ENCODE peak calls at places on chromosomes 1 and 21, in seven cellular contexts. T is trophoblast cell, I is mesendoderm, Z is neuronal stem cell, J is mesenchymal stem cell, W is H9, V is H1. U is an unnamed sample.

GRCh38 chr1:220921991-220922390 is 42.7 kb downstream of the HLX start:
- DNase-seq in Z (no peak), V (no peak), J (no peak), T (no peak), W (peak), I (no peak), U (no peak)

GRCh38 chr1:25996966-25997758 is 701 bp downstream of the PAFAH2 start:
- DNase-seq in T (peak), V (no peak), Z (no peak), W (no peak), J (peak), I (peak), U (peak)

GRCh38 chr1:23344987-23345472 is 946 bp upstream of the HNRNPR start:
- DNase-seq in Z (no peak), J (no peak), I (peak), V (no peak), T (no peak), W (no peak), U (no peak)

GRCh38 chr1:205602118-205602517 is 29.7 kb downstream of the ELK4 start:
- DNase-seq in T (no peak), J (no peak), W (no peak), I (no peak), Z (no peak), V (no peak), U (no peak)

GRCh38 chr1:156247460-156248322 is at the start of gene PAQR6:
- DNase-seq in V (peak), T (no peak), Z (peak), J (no peak), I (no peak), W (peak), U (no peak)

GRCh38 chr1:18385239-18385790 is 95.4 kb upstream of the KLHDC7A start:
- DNase-seq in J (no peak), I (peak), T (no peak), Z (no peak), W (peak), V (peak), U (no peak)

GRCh38 chr1:27599605-27600499 is 4.1 kb downstream of the AHDC1 start:
- DNase-seq in I (no peak), V (peak), J (no peak), T (no peak), W (peak), Z (no peak), U (no peak)

GRCh38 chr1:9849691-9850441 is 26.1 kb upstream of the CLSTN1 start:
- DNase-seq in Z (no peak), W (no peak), I (peak), T (no peak), J (no peak), V (no peak), U (no peak)

GRCh38 chr1:203324103-203325003 is 19.0 kb downstream of the BTG2 start:
- DNase-seq in W (no peak), V (no peak), I (no peak), J (no peak), T (no peak), Z (no peak), U (no peak)

GRCh38 chr21:43866659-43867331 is 1.8 kb downstream of the AGPAT3 start:
- DNase-seq in I (no peak), V (peak), J (peak), Z (no peak), T (peak), W (no peak), U (no peak)

GRCh38 chr21:46000182-46000730 is 18.7 kb downstream of the COL6A1 start:
- DNase-seq in W (peak), V (no peak), T (no peak), I (no peak), J (no peak), Z (no peak), U (no peak)

GRCh38 chr1:197807739-197808453 is 32.6 kb upstream of the DENND1B start:
- DNase-seq in T (no peak), J (no peak), V (no peak), Z (no peak), I (no peak), W (no peak), U (no peak)

GRCh38 chr1:233597489-233597901 is 16.4 kb upstream of the KCNK1 start:
- DNase-seq in V (no peak), J (peak), I (no peak), Z (no peak), W (no peak), T (no peak), U (no peak)

GRCh38 chr21:35586305-35586704 is 474.0 kb downstream of the SETD4 start:
- DNase-seq in W (no peak), T (no peak), V (no peak), Z (no peak), I (no peak), J (no peak), U (no peak)
- H3K23ac ChIP-seq in W (no peak), T (no peak), V (no peak), Z (no peak), I (no peak), J (no peak), U (no peak)

GRCh38 chr1:166127003-166127402 is 39.8 kb downstream of the FAM78B start:
- DNase-seq in W (no peak), I (no peak), J (no peak), T (no peak), V (no peak), Z (no peak), U (no peak)

GRCh38 chr1:166121010-166121409 is 45.8 kb downstream of the FAM78B start:
- DNase-seq in T (no peak), Z (no peak), W (no peak), I (no peak), J (no peak), V (no peak), U (no peak)

GRCh38 chr1:166119678-166120077 is 47.1 kb downstream of the FAM78B start:
- DNase-seq in I (no peak), J (no peak), W (no peak), Z (no peak), V (no peak), T (no peak), U (no peak)

GRCh38 chr1:166117776-166118175 is 49.0 kb downstream of the FAM78B start:
- DNase-seq in W (no peak), J (no peak), Z (no peak), V (no peak), T (no peak), I (no peak), U (no peak)

DNA sequence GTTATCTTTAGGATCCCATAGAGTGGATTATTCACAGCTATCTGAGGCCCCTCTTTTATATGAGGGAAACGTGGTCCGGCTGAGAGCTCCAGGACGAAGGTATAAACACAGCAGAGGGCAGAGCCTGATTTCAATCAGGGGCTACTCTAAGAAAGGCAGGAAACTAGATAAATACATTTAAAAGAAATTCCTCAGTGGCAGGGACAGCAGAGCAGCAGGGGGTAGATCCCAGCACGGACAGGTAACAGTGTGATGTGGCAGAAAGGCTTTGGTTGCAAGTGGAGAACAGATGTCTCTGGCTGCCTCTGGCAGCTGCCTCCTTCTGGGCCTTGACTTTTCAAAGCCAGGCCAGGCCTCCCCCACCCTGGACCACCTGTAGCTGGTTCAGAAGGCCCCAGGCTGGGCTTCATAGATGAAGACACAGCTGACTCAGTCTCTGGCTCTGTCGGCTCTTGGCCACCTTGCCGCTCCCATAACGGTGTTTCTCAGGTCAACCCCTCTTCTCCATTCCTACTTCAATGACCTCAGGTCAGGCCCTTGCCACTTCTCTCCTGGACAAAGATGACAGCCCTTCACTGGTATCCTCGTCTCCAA is 43.8 kb downstream of the FAM78B start:
- DNase-seq in I (peak), W (peak), J (no peak), Z (no peak), T (no peak), V (peak), U (no peak)
- H3K23ac ChIP-seq in I (no peak), W (no peak), J (no peak), Z (no peak), T (no peak), V (no peak), U (no peak)

GRCh38 chr1:74505889-74506288 is 6.5 kb downstream of the LRRC53 start:
- DNase-seq in J (no peak), T (no peak), I (no peak), W (no peak), Z (no peak), V (no peak), U (no peak)

GRCh38 chr1:74505133-74505532 is 7.3 kb downstream of the LRRC53 start:
- DNase-seq in J (peak), T (peak), W (peak), Z (peak), I (peak), V (no peak), U (no peak)

GRCh38 chr1:74502858-74503257 is 9.6 kb downstream of the LRRC53 start:
- DNase-seq in T (no peak), V (no peak), W (no peak), J (no peak), I (no peak), Z (no peak), U (no peak)

GRCh38 chr1:74504125-74505065 is 8.0 kb downstream of the LRRC53 start:
- DNase-seq in V (peak), W (peak), I (peak), J (peak), Z (peak), T (peak), U (peak)

GRCh38 chr1:74502432-74502831 is 10.0 kb downstream of the LRRC53 start:
- DNase-seq in Z (peak), W (peak), T (peak), J (peak), I (peak), V (no peak), U (peak)
- H3K23ac ChIP-seq in Z (no peak), W (no peak), T (no peak), J (no peak), I (no peak), V (no peak), U (no peak)

DNA sequence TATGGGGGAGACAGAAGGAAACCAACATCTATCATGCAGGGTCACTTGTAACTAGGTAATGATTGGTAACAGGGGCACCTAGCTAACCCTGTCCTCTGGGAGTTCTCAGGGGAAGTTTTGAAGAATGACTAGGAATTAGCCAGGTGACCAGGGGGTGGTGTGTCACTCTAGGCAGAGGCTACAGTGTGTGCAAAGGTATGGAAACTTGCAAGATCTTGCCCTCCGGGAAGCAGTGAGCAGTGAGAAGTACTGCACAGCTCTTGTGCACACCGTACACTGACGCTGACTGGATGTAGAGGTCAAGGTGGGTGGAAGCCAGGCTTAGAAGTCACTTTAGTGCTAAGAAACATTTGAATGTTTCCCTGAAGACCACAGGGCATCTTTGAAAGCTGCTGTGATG is 62.9 kb upstream of the LMO4 start:
- DNase-seq in Z (no peak), I (no peak), V (no peak), T (peak), J (no peak), W (no peak), U (no peak)
- H3K23ac ChIP-seq in Z (no peak), I (no peak), V (no peak), T (no peak), J (no peak), W (no peak), U (no peak)

GRCh38 chr1:230400007-230400344 is 26.2 kb downstream of the PGBD5 start:
- DNase-seq in T (no peak), Z (no peak), I (no peak), W (no peak), J (no peak), V (no peak), U (no peak)
- H3K23ac ChIP-seq in T (no peak), Z (no peak), I (no peak), W (no peak), J (no peak), V (no peak), U (no peak)

DNA sequence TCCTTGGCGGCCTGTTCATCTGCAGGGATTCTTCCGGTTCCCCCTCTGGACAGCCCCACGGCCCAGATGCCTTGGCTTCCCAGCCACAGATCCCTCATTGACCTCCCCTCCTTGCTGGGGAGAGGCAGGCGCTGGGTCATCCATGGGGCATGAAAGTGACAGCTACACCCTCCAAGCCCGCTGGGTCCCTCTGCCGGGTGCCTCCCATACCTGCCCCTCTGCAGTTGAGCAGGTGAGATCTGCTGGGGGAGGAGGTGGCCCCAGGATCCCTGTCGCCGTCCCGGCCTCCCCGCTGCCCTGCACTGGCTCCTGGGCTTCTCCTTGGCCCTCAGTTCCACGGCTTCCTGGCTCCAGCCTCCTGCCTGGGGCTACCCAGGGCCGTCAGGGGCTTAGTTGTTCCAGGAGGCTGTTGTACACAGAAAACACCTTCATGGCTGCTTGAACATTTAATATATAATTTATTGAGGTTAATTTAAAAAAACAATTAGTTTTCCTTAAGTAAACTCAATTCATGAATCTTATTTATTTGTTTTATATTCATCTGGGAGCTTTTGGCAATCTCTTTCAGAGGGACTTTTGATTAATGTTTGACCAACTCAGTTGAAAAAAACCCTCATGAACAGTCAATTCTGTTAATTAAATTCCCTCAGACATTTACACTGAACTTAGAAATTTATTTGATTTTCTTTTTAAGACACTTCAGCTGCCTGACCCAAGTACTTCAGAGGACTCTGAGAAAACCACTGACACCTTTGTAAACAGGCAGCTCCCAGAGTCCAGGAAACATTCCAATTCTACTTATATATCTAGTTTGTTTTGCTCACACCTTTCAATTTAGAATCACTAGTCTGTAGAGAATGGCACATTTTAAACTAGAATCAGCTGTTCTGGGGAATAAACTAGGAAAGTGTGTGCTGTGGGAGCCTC is 67.5 kb upstream of the ABCG1 start:
- DNase-seq in V (no peak), I (no peak), T (no peak), Z (no peak), J (no peak), W (peak), U (no peak)
- H3K23ac ChIP-seq in V (no peak), I (no peak), T (no peak), Z (no peak), J (no peak), W (no peak), U (no peak)

DNA sequence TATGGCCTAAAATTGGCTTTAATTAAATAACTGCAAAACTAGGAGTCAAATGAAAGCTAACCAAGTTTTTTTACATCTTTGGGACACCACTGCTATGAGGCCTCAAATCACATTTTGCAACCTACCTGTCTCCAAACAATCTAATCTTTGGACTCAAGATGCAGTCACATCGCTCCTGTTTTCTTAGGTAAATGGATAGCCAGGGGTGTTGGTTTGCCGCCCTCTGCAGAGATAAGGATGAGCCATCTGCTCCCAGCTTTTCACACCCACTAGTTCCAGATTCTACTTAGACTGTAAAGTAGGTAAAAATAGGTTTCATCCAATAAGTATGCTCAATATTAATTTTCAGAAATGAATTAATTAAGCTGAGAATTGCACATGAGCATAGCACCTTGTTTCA is 456.5 kb downstream of the KIF26B start:
- DNase-seq in T (no peak), V (no peak), Z (no peak), J (no peak), W (no peak), I (no peak), U (no peak)
- H3K23ac ChIP-seq in T (no peak), V (no peak), Z (no peak), J (no peak), W (no peak), I (no peak), U (no peak)